ENCODE peak calls at places on chromosomes 13 and 19, in eight cellular contexts. One of them, this sample, is unnamed.
A peak's percentile ranks its signal among the peaks of the same experiment; 100 is the strongest.

GRCh38 chr19:2537544-2537943 is 61.6 kb downstream of the GADD45B start:
- DNase-seq in left lung: peak; percentile 17
- DNase-seq in gastrocnemius medialis: no peak
- DNase-seq in AG04450: no peak
- DNase-seq in uterus: no peak
- DNase-seq in K562: no peak
- DNase-seq in hepatocyte: no peak
- DNase-seq in GM23338: no peak
- DNase-seq in this sample: no peak

GRCh38 chr13:93963266-93964131 is 516.0 kb downstream of the DCT start:
- DNase-seq in left lung: no peak
- DNase-seq in uterus: no peak
- DNase-seq in K562: no peak
- DNase-seq in gastrocnemius medialis: no peak
- DNase-seq in hepatocyte: peak; percentile 8
- DNase-seq in GM23338: no peak
- DNase-seq in AG04450: no peak
- DNase-seq in this sample: no peak

GRCh38 chr19:12052571-12053169 is at the start of gene ZNF878:
- DNase-seq in gastrocnemius medialis: peak; percentile 72
- DNase-seq in GM23338: peak; percentile 99
- DNase-seq in K562: peak; percentile 84
- DNase-seq in hepatocyte: peak; percentile 96
- DNase-seq in left lung: peak; percentile 93
- DNase-seq in AG04450: peak; percentile 67
- DNase-seq in uterus: peak; percentile 85
- DNase-seq in this sample: peak; percentile 93

GRCh38 chr13:35367586-35367985 is 108.9 kb downstream of the MAB21L1 start:
- DNase-seq in K562: no peak
- DNase-seq in gastrocnemius medialis: no peak
- DNase-seq in left lung: no peak
- DNase-seq in GM23338: no peak
- DNase-seq in hepatocyte: no peak
- DNase-seq in uterus: no peak
- DNase-seq in AG04450: no peak
- DNase-seq in this sample: no peak

GRCh38 chr19:47447470-47448359 is 24.0 kb downstream of the SLC8A2 start:
- DNase-seq in K562: peak; percentile 96
- DNase-seq in hepatocyte: peak; percentile 71
- DNase-seq in left lung: no peak
- DNase-seq in AG04450: no peak
- DNase-seq in uterus: no peak
- DNase-seq in gastrocnemius medialis: peak; percentile 27
- DNase-seq in GM23338: peak; percentile 99
- DNase-seq in this sample: peak; percentile 70

GRCh38 chr13:86142080-86142479 is 342.9 kb upstream of the SLITRK6 start:
- DNase-seq in gastrocnemius medialis: no peak
- DNase-seq in uterus: no peak
- DNase-seq in K562: no peak
- DNase-seq in left lung: no peak
- DNase-seq in AG04450: no peak
- DNase-seq in hepatocyte: no peak
- DNase-seq in GM23338: no peak
- DNase-seq in this sample: no peak

GRCh38 chr13:45219938-45220375 is 19.1 kb upstream of the KCTD4 start:
- DNase-seq in AG04450: no peak
- DNase-seq in K562: no peak
- DNase-seq in GM23338: peak; percentile 33
- DNase-seq in uterus: no peak
- DNase-seq in gastrocnemius medialis: no peak
- DNase-seq in hepatocyte: no peak
- DNase-seq in left lung: no peak
- DNase-seq in this sample: no peak

GRCh38 chr13:49746111-49746510 is 46.4 kb downstream of the KPNA3 start:
- DNase-seq in GM23338: no peak
- DNase-seq in gastrocnemius medialis: no peak
- DNase-seq in hepatocyte: no peak
- DNase-seq in AG04450: no peak
- DNase-seq in left lung: no peak
- DNase-seq in K562: no peak
- DNase-seq in uterus: no peak
- DNase-seq in this sample: no peak

GRCh38 chr19:5751709-5752108 is 31.3 kb downstream of the CATSPERD start:
- DNase-seq in AG04450: no peak
- DNase-seq in hepatocyte: no peak
- DNase-seq in left lung: no peak
- DNase-seq in K562: no peak
- DNase-seq in uterus: no peak
- DNase-seq in gastrocnemius medialis: no peak
- DNase-seq in GM23338: no peak
- DNase-seq in this sample: no peak

GRCh38 chr19:55078996-55079395 is 3.3 kb downstream of the EPS8L1 start:
- DNase-seq in hepatocyte: peak; percentile 3
- DNase-seq in AG04450: no peak
- DNase-seq in gastrocnemius medialis: no peak
- DNase-seq in K562: no peak
- DNase-seq in left lung: peak; percentile 20
- DNase-seq in uterus: no peak
- DNase-seq in GM23338: no peak
- DNase-seq in this sample: no peak
- H3K27ac ChIP-seq in hepatocyte: no peak overlapping the region
- H3K27ac ChIP-seq in AG04450: no peak overlapping the region
- H3K27ac ChIP-seq in gastrocnemius medialis: no peak overlapping the region
- H3K27ac ChIP-seq in K562: no peak overlapping the region
- H3K27ac ChIP-seq in left lung: no peak overlapping the region
- H3K27ac ChIP-seq in uterus: no peak overlapping the region
- H3K27ac ChIP-seq in GM23338: no peak overlapping the region
- H3K27ac ChIP-seq in this sample: no peak overlapping the region

GRCh38 chr19:1285737-1286360 is at the start of gene EFNA2:
- DNase-seq in gastrocnemius medialis: no peak
- DNase-seq in uterus: no peak
- DNase-seq in K562: no peak
- DNase-seq in hepatocyte: peak; percentile 81
- DNase-seq in GM23338: no peak
- DNase-seq in left lung: no peak
- DNase-seq in AG04450: no peak
- DNase-seq in this sample: no peak

GRCh38 chr19:1283917-1284292 is 1.8 kb upstream of the EFNA2 start:
- DNase-seq in K562: no peak
- DNase-seq in AG04450: no peak
- DNase-seq in gastrocnemius medialis: no peak
- DNase-seq in uterus: no peak
- DNase-seq in left lung: no peak
- DNase-seq in GM23338: no peak
- DNase-seq in hepatocyte: no peak
- DNase-seq in this sample: no peak

GRCh38 chr19:1286451-1286858 is 782 bp downstream of the EFNA2 start:
- DNase-seq in GM23338: no peak
- DNase-seq in hepatocyte: no peak
- DNase-seq in uterus: no peak
- DNase-seq in K562: no peak
- DNase-seq in left lung: no peak
- DNase-seq in AG04450: no peak
- DNase-seq in gastrocnemius medialis: no peak
- DNase-seq in this sample: no peak

GRCh38 chr19:1284293-1284978 is 1.2 kb upstream of the EFNA2 start:
- DNase-seq in AG04450: no peak
- DNase-seq in left lung: no peak
- DNase-seq in GM23338: no peak
- DNase-seq in uterus: no peak
- DNase-seq in hepatocyte: no peak
- DNase-seq in gastrocnemius medialis: no peak
- DNase-seq in K562: no peak
- DNase-seq in this sample: no peak

DNA sequence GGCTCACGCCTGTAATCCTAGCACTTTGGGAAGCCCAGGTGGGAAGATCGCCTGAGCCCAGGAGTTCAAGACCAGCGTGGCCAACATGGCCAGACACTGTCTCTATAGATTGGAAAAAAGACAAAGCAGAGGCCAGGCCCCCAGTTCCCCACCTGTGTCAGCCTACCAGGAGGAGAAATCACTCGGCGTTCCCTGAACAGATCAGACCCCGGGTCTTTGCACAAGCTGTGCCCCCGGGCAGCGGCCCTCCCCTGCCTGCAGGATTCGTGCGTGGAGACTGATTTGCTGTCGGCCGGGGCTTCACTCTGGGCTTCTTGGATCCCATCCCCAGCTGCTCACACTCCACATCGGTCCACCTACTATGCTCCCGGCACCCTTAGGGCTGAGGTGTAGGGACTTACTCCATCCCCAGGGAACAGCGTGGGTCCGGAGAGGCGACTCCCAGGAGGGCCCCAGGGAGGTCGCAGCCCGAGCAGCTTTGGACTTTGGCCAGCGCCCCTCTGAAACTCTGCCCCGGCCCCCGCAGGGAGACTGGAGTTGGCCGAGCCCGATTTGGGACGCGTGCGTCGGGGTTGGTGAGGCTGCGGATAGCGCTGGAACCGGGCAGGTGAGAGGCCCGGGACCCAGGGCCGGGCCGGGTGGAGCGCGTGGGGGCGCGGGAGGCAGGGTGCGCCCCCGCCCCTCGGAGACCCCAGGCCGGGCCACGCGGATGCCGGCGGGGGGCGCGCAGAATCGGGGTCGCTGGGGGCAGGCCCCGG is 515 bp upstream of the EFNA2 start:
- DNase-seq in uterus: no peak
- DNase-seq in AG04450: no peak
- DNase-seq in GM23338: peak; percentile 68
- DNase-seq in hepatocyte: no peak
- DNase-seq in K562: no peak
- DNase-seq in gastrocnemius medialis: no peak
- DNase-seq in left lung: no peak
- DNase-seq in this sample: no peak
- H3K4me3 ChIP-seq in uterus: no peak overlapping the region
- H3K4me3 ChIP-seq in AG04450: no peak overlapping the region
- H3K4me3 ChIP-seq in GM23338: peak overlapping the region; percentile 60
- H3K4me3 ChIP-seq in hepatocyte: no peak overlapping the region
- H3K4me3 ChIP-seq in K562: no peak overlapping the region
- H3K4me3 ChIP-seq in gastrocnemius medialis: no peak overlapping the region
- H3K4me3 ChIP-seq in left lung: no peak overlapping the region
- H3K4me3 ChIP-seq in this sample: no peak overlapping the region

GRCh38 chr13:113882266-113882627 is 18.4 kb upstream of the GAS6 start:
- DNase-seq in AG04450: no peak
- DNase-seq in left lung: no peak
- DNase-seq in GM23338: no peak
- DNase-seq in gastrocnemius medialis: peak; percentile 53
- DNase-seq in K562: no peak
- DNase-seq in uterus: no peak
- DNase-seq in hepatocyte: no peak
- DNase-seq in this sample: peak; percentile 64
- H3K27ac ChIP-seq in AG04450: no peak overlapping the region
- H3K27ac ChIP-seq in left lung: peak overlapping the region; percentile 48
- H3K27ac ChIP-seq in GM23338: no peak overlapping the region
- H3K27ac ChIP-seq in gastrocnemius medialis: peak overlapping the region; percentile 61
- H3K27ac ChIP-seq in K562: no peak overlapping the region
- H3K27ac ChIP-seq in uterus: peak overlapping the region; percentile 74
- H3K27ac ChIP-seq in hepatocyte: no peak overlapping the region
- H3K27ac ChIP-seq in this sample: peak overlapping the region; percentile 76

DNA sequence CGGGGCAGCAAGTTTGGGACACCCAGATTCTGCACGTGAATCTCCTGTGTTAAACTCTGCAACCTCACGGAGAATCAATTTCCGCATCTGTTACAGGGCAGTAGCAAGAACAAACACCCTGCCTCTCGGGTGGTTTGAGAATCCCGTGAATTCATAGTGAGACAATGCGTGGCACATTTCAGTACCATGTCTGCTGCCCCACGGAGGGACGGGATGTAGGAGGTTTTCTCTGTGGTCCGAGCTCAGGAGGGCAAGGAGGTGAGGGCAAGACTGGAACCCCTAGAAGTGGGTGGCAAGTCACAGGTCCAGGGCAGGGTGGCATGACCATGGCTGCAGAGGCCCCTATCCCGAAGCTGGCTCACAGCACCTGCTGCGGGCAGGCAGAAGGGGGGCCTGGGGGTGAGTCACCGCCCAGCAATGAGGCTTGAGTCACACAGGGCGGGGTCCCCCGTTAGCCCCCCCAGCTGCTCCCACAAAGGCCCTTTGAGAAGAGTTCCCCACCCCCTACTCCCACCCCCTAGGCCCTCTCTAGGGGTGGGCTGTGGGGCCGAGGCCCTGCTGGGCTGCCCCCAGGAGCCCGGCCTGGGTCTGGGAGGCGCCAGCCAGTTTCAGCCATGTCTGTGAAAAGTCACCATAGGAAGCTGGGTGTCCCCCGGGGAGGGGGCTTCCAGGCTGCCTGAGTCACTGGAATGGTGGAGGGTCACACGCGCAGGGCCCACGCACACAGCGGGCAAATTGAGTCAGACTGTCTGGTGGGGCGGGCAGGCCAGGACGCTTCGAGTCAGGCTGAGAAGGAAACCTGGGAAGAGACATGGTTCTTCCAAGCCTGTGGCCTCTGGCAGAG is 25.8 kb upstream of the NANOS3 start:
- DNase-seq in AG04450: peak; percentile 88
- DNase-seq in uterus: peak; percentile 92
- DNase-seq in GM23338: no peak
- DNase-seq in K562: peak; percentile 70
- DNase-seq in gastrocnemius medialis: peak; percentile 95
- DNase-seq in left lung: peak; percentile 93
- DNase-seq in hepatocyte: peak; percentile 94
- DNase-seq in this sample: peak; percentile 91
- H3K4me3 ChIP-seq in AG04450: peak overlapping the region; percentile 46
- H3K4me3 ChIP-seq in uterus: peak overlapping the region; percentile 36
- H3K4me3 ChIP-seq in GM23338: peak overlapping the region; percentile 46
- H3K4me3 ChIP-seq in K562: peak overlapping the region; percentile 41
- H3K4me3 ChIP-seq in gastrocnemius medialis: peak overlapping the region; percentile 54
- H3K4me3 ChIP-seq in left lung: peak overlapping the region; percentile 31
- H3K4me3 ChIP-seq in hepatocyte: no peak overlapping the region
- H3K4me3 ChIP-seq in this sample: peak overlapping the region; percentile 47

DNA sequence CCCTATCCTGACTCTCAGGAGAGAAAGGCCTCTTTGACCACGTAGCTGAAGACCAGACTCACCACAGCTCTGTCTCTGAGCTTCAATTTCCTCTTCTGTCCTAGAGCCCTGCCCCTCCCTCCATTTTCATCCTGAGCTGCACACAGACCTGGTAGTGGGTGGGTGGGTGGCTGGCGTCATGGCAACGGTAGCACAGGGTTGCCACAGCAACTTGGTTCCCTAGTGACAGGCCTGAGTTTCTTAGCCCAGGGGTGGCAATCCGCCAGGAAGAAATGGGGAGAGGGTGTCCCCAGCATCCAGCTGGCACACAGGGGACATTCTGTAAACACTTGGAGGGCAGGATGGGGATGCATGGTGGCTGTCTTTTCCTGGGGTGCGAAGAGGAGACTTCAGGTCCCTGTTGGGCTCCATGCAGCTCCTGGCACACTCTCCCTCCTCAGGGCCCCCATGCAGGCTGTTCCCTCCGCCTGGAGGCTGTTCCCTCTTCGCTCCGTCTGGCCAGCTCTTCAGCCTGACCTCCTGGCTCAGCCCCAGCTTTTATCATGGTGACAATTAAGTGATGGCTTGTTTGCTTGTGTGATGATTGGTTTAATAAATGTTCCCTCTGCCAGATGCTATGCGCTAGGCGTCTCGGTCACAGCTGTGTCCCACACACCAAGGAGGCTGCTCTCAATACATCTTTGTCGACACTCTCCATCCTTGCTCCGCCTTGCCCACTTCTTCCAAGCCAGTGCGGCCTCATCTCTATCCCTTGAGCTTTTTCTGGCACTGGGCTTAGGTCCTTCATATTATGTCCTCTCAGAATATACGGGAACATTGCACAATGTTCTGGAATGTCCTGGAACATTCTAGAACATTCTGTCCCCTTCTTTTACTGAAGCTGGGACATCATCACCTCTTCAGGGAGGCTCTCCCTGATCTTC is 7.4 kb upstream of the KLHL26 start:
- DNase-seq in GM23338: no peak
- DNase-seq in K562: no peak
- DNase-seq in left lung: no peak
- DNase-seq in AG04450: no peak
- DNase-seq in hepatocyte: no peak
- DNase-seq in gastrocnemius medialis: peak; percentile 84
- DNase-seq in uterus: no peak
- DNase-seq in this sample: no peak
- H3K27ac ChIP-seq in GM23338: no peak overlapping the region
- H3K27ac ChIP-seq in K562: no peak overlapping the region
- H3K27ac ChIP-seq in left lung: no peak overlapping the region
- H3K27ac ChIP-seq in AG04450: no peak overlapping the region
- H3K27ac ChIP-seq in hepatocyte: peak overlapping the region; percentile 27
- H3K27ac ChIP-seq in gastrocnemius medialis: peak overlapping the region; percentile 54
- H3K27ac ChIP-seq in uterus: no peak overlapping the region
- H3K27ac ChIP-seq in this sample: no peak overlapping the region